ENCODE peak calls at places on chromosome 16, in ten cellular contexts. U is activated CD4-positive, alpha-beta T cell treated with anti-CD3 and anti-CD28 coated beads, Interleukin-2, amount 50 U/mL, for 1 hour; J is pancreas; I is CD4-positive, CD25-positive, alpha-beta regulatory T cell; Z is ACHN; L is AG20443; S is stimulated activated CD4-positive, alpha-beta T cell treated with anti-CD3 and anti-CD28 coated beads, Interleukin-15, amount 100 ng/mL, for 1 hour; M is ascending aorta; C is stimulated activated CD8-positive, alpha-beta memory T cell treated with anti-CD3 and anti-CD28 coated beads, Interleukin-2, amount 100 ng/mL, for 48 hours; T is WTC11. P is an unnamed sample.

GRCh38 chr16:30010817-30011504 is at the start of gene DOC2A:
- DNase-seq in J (no peak), C (no peak), L (no peak), U (peak), Z (no peak), T (peak), S (no peak), I (peak), M (no peak), P (no peak)

GRCh38 chr16:53022374-53022773 is 30.3 kb downstream of the CHD9NB start:
- DNase-seq in C (no peak), T (peak), Z (peak), I (peak), M (no peak), S (no peak), L (peak), U (no peak), J (no peak), P (peak)

GRCh38 chr16:19502395-19503131 is 19.3 kb downstream of the GDE1 start:
- DNase-seq in C (peak), M (peak), I (peak), Z (peak), L (peak), J (peak), T (peak), U (peak), S (peak), P (peak)

GRCh38 chr16:17945080-17945601 is 391.4 kb downstream of the NPIPA8 start:
- DNase-seq in T (no peak), Z (no peak), S (no peak), M (no peak), I (no peak), L (no peak), J (no peak), U (no peak), C (no peak), P (no peak)

GRCh38 chr16:75385507-75386152 is 47.7 kb downstream of the CFDP1 start:
- DNase-seq in I (peak), L (peak), S (no peak), T (no peak), C (no peak), M (no peak), Z (peak), U (no peak), J (no peak), P (no peak)

GRCh38 chr16:57167537-57167936 is 18.3 kb downstream of the PSME3IP1 start:
- DNase-seq in C (no peak), L (no peak), J (no peak), M (no peak), Z (no peak), I (no peak), S (no peak), T (no peak), U (no peak), P (no peak)

GRCh38 chr16:20612551-20613470 is 36.6 kb upstream of the ACSM2B start:
- DNase-seq in S (no peak), L (no peak), U (no peak), T (no peak), Z (no peak), M (peak), J (peak), C (no peak), I (no peak), P (no peak)

GRCh38 chr16:11726008-11726407 is 16.6 kb downstream of the TXNDC11 start:
- DNase-seq in C (no peak), J (peak), L (no peak), S (no peak), Z (peak), T (no peak), M (no peak), U (no peak), I (no peak), P (no peak)

GRCh38 chr16:66471696-66472393 is 44.8 kb downstream of the BEAN1 start:
- DNase-seq in I (no peak), M (peak), T (no peak), Z (no peak), J (no peak), C (no peak), U (no peak), S (no peak), L (no peak), P (no peak)

GRCh38 chr16:86379505-86379846 is 130.9 kb upstream of the FOXF1 start:
- DNase-seq in M (no peak), L (peak), U (no peak), T (no peak), I (no peak), Z (no peak), S (no peak), C (no peak), J (no peak), P (no peak)

P was measured in NK-92 treated with Interleukin-12 subunit alpha and Interleukin-12 subunit beta, amount 100 ng/mL, for 24 hours.